ENCODE peak calls at places on chromosomes 5 and 9, in six cellular contexts. C is KBM-7; T is HFF-Myc; P is activated naive CD8-positive, alpha-beta T cell treated with anti-CD3 and anti-CD28 coated beads for 36 hours; S is fibroblast of pulmonary artery; F is B cell. J is an unnamed sample.

GRCh38 chr5:179612577-179613459 is 10.7 kb downstream of the HNRNPH1 start:
- DNase-seq in S (no peak), C (peak), T (no peak), F (no peak), P (no peak), J (no peak)

GRCh38 chr9:92483896-92484545 is 1.7 kb upstream of the ASPN start:
- DNase-seq in C (no peak), T (no peak), F (no peak), P (no peak), S (peak), J (no peak)

GRCh38 chr9:75447281-75447680 is 359.0 kb downstream of the OSTF1 start:
- DNase-seq in S (no peak), F (no peak), C (no peak), P (no peak), T (no peak), J (no peak)

GRCh38 chr5:5560016-5560415 is 137.5 kb downstream of the ICE1 start:
- DNase-seq in T (no peak), F (no peak), S (no peak), C (no peak), P (no peak), J (no peak)

GRCh38 chr5:111066261-111066938 is 5.1 kb upstream of the TSLP start:
- DNase-seq in F (no peak), S (peak), T (no peak), P (no peak), C (no peak), J (no peak)

GRCh38 chr9:132192728-132193127 is 30.9 kb downstream of the NTNG2 start:
- DNase-seq in P (no peak), S (no peak), C (no peak), T (no peak), F (no peak), J (no peak)

GRCh38 chr5:71533614-71534013 is 53.5 kb upstream of the MCCC2 start:
- DNase-seq in T (peak), C (peak), P (no peak), S (peak), F (peak), J (no peak)

GRCh38 chr5:124200381-124200780 is 546.1 kb downstream of the ZNF608 start:
- DNase-seq in P (no peak), F (no peak), C (no peak), T (no peak), S (no peak), J (no peak)

GRCh38 chr5:463952-464351 is 21.0 kb downstream of the EXOC3 start:
- DNase-seq in T (no peak), C (peak), F (peak), S (no peak), P (peak), J (peak)

GRCh38 chr9:136572003-136572595 is 26.3 kb upstream of the NOTCH1 start:
- DNase-seq in T (no peak), F (no peak), P (no peak), C (no peak), S (peak), J (no peak)

GRCh38 chr5:135887447-135887864 is 8.2 kb downstream of the IL9 start:
- DNase-seq in F (peak), C (peak), T (peak), P (peak), S (peak), J (peak)

GRCh38 chr5:112548246-112548982 is 129.3 kb upstream of the EPB41L4A start:
- DNase-seq in S (peak), T (no peak), F (no peak), C (no peak), P (no peak), J (no peak)

GRCh38 chr9:126470251-126470993 is 143.3 kb upstream of the LMX1B start:
- DNase-seq in T (no peak), P (peak), F (no peak), C (no peak), S (no peak), J (no peak)

GRCh38 chr9:129253820-129254381 is 75.8 kb upstream of the IER5L start:
- DNase-seq in C (peak), F (no peak), P (no peak), T (no peak), S (peak), J (no peak)

GRCh38 chr5:122323132-122323548 is 11.1 kb downstream of the SNCAIP start:
- DNase-seq in T (no peak), F (no peak), C (no peak), P (no peak), S (peak), J (no peak)

GRCh38 chr5:127826011-127826410 is 122.8 kb downstream of the CCDC192 start:
- DNase-seq in P (no peak), F (no peak), C (no peak), T (no peak), S (no peak), J (no peak)

J was measured in Peyer's patch.